ENCODE peak calls at places on chromosomes 16 and 17, in ten cellular contexts. D, P, Y, R, L, S, V, Q, I and F are unnamed samples.
A peak's percentile ranks its signal among the peaks of the same experiment; 100 is the strongest.

GRCh38 chr16:705748-706188 is at the start of gene FBXL16:
- DNase-seq in Q (no peak), S (no peak), D (no peak), I (no peak), P (no peak), V (no peak), R (no peak), L (no peak), Y (no peak), F (no peak)

GRCh38 chr17:9801505-9801904 is 10.1 kb upstream of the DHRS7C start:
- DNase-seq in Q (no peak), P (no peak), R (no peak), D (no peak), V (no peak), S (no peak), I (no peak), L (no peak), Y (no peak), F (no peak)

GRCh38 chr17:10772425-10773380 is 31.2 kb downstream of the TMEM238L start:
- DNase-seq in S (no peak), P (no peak), R (peak; percentile 28), V (no peak), I (no peak), L (no peak), D (peak; percentile 30), Y (no peak), Q (no peak), F (no peak)

GRCh38 chr17:56300191-56300590 is 146.9 kb downstream of the ANKFN1 start:
- DNase-seq in D (no peak), R (no peak), Y (no peak), V (no peak), Q (no peak), P (no peak), S (no peak), I (no peak), L (no peak), F (no peak)

GRCh38 chr16:81521141-81521626 is 76.6 kb downstream of the CMIP start:
- DNase-seq in V (no peak), R (no peak), L (no peak), Y (no peak), D (peak; percentile 78), I (no peak), S (no peak), Q (no peak), P (no peak), F (peak; percentile 65)

GRCh38 chr16:82653550-82654511 is 27.1 kb downstream of the CDH13 start:
- DNase-seq in Y (no peak), L (no peak), I (no peak), D (peak; percentile 9), P (no peak), R (peak; percentile 93), V (no peak), S (peak; percentile 82), Q (peak; percentile 84), F (peak; percentile 74)

GRCh38 chr17:61447358-61447757 is 4.9 kb upstream of the TBX4 start:
- DNase-seq in Q (no peak), L (no peak), V (no peak), D (no peak), Y (no peak), P (no peak), R (no peak), I (no peak), S (no peak), F (no peak)

GRCh38 chr16:3637371-3637923 is 17.0 kb upstream of the DNASE1 start:
- DNase-seq in Y (no peak), P (no peak), Q (peak; percentile 59), L (peak; percentile 37), S (no peak), V (no peak), D (peak; percentile 16), R (peak; percentile 9), I (no peak), F (no peak)

GRCh38 chr16:83433201-83433600 is 374.6 kb upstream of the HSBP1 start:
- DNase-seq in R (peak; percentile 2), Q (no peak), V (no peak), D (no peak), I (no peak), L (no peak), S (no peak), Y (no peak), P (no peak), F (no peak)

GRCh38 chr16:78275420-78275819 is 176.0 kb downstream of the WWOX start:
- DNase-seq in V (no peak), I (no peak), P (no peak), R (no peak), Q (no peak), S (no peak), Y (no peak), D (no peak), L (no peak), F (no peak)

GRCh38 chr16:27313422-27314160 is at the start of gene IL4R:
- DNase-seq in Q (peak; percentile 59), P (peak; percentile 89), I (peak; percentile 77), S (peak; percentile 87), R (peak; percentile 79), Y (no peak), L (peak; percentile 52), D (peak; percentile 70), V (peak; percentile 76), F (peak; percentile 76)

GRCh38 chr16:48024042-48024441 is 131.8 kb downstream of the ABCC12 start:
- DNase-seq in Y (no peak), Q (no peak), D (no peak), V (no peak), S (no peak), R (no peak), L (no peak), I (no peak), P (no peak), F (no peak)

GRCh38 chr17:46994993-46995392 is 15.9 kb upstream of the RPRML start:
- DNase-seq in P (no peak), I (no peak), L (no peak), V (no peak), D (no peak), Y (no peak), Q (no peak), S (no peak), R (no peak), F (no peak)

GRCh38 chr17:56165017-56165720 is 11.9 kb downstream of the ANKFN1 start:
- DNase-seq in Q (no peak), P (no peak), I (no peak), Y (no peak), S (no peak), V (no peak), D (no peak), L (no peak), R (peak; percentile 12), F (no peak)

GRCh38 chr17:77449908-77450741 is 309.4 kb downstream of the SEC14L1 start:
- DNase-seq in P (no peak), Y (no peak), D (no peak), I (no peak), Q (no peak), S (peak; percentile 74), V (peak; percentile 83), R (peak; percentile 70), L (peak; percentile 71), F (no peak)
- TF ChIP-seq CTCF in P (no peak), Y (no peak), D (no peak), I (no peak), Q (no peak), S (no peak), V (no peak), R (no peak), L (no peak), F (no peak)

GRCh38 chr17:74011963-74012362 is 191.5 kb upstream of the RPL38 start:
- DNase-seq in P (no peak), D (no peak), Q (no peak), L (no peak), Y (no peak), V (no peak), S (no peak), I (no peak), R (no peak), F (no peak)

GRCh38 chr17:74006366-74006765 is 197.1 kb upstream of the RPL38 start:
- DNase-seq in S (no peak), L (no peak), Q (no peak), V (no peak), R (no peak), I (no peak), P (no peak), D (no peak), Y (no peak), F (no peak)

GRCh38 chr17:74010903-74011302 is 192.6 kb upstream of the RPL38 start:
- DNase-seq in R (no peak), S (no peak), P (no peak), Q (no peak), Y (no peak), L (no peak), D (no peak), I (no peak), V (no peak), F (no peak)

GRCh38 chr17:74005790-74006189 is 197.7 kb upstream of the RPL38 start:
- DNase-seq in V (no peak), L (no peak), P (no peak), I (no peak), S (no peak), Q (no peak), Y (no peak), R (no peak), D (no peak), F (no peak)

GRCh38 chr17:74008196-74008595 is 195.3 kb upstream of the RPL38 start:
- DNase-seq in V (no peak), Q (no peak), D (no peak), Y (no peak), R (no peak), L (no peak), P (no peak), S (no peak), I (no peak), F (no peak)
- TF ChIP-seq CTCF in V (no peak), Q (no peak), D (no peak), Y (no peak), R (no peak), L (no peak), P (no peak), S (no peak), I (no peak), F (peak; percentile 39)

GRCh38 chr17:65305116-65305515 is 167.9 kb downstream of the RGS9 start:
- DNase-seq in R (no peak), P (no peak), V (no peak), S (no peak), D (no peak), Q (no peak), I (no peak), L (no peak), Y (no peak), F (no peak)

GRCh38 chr17:65305778-65306177 is 168.6 kb downstream of the RGS9 start:
- DNase-seq in I (no peak), R (no peak), V (no peak), Q (no peak), Y (no peak), L (no peak), S (no peak), P (no peak), D (no peak), F (no peak)

GRCh38 chr17:65312718-65313382 is 175.7 kb downstream of the RGS9 start:
- DNase-seq in D (no peak), P (no peak), I (no peak), Y (no peak), Q (no peak), R (no peak), L (no peak), S (no peak), V (no peak), F (no peak)

GRCh38 chr17:65307366-65308316 is 170.5 kb downstream of the RGS9 start:
- DNase-seq in R (no peak), P (no peak), S (no peak), Y (no peak), V (no peak), L (no peak), I (no peak), D (no peak), Q (no peak), F (no peak)
- TF ChIP-seq CTCF in R (no peak), P (no peak), S (no peak), Y (no peak), V (no peak), L (no peak), I (no peak), D (no peak), Q (no peak), F (no peak)

GRCh38 chr16:76729525-76729924 is 452.3 kb downstream of the CNTNAP4 start:
- DNase-seq in Y (no peak), D (no peak), P (no peak), I (no peak), R (no peak), L (no peak), V (no peak), Q (no peak), S (no peak), F (no peak)
- TF ChIP-seq CTCF in Y (no peak), D (no peak), P (no peak), I (no peak), R (no peak), L (no peak), V (no peak), Q (no peak), S (no peak), F (no peak)